ENCODE peak calls at places on chromosomes 11 and 22, in five cellular contexts. M, Z, X, P and I are unnamed samples.

GRCh38 chr11:47268448-47269001 is 1.4 kb upstream of the MADD start:
- DNase-seq in M (no peak), Z (no peak), X (no peak), P (no peak), I (no peak)

GRCh38 chr11:67640021-67640757 is 626 bp upstream of the TBX10 start:
- DNase-seq in M (no peak), Z (peak), X (peak), P (peak), I (peak)

GRCh38 chr11:108616549-108616948 is 23.0 kb upstream of the EXPH5 start:
- DNase-seq in M (peak), Z (peak), X (no peak), P (no peak), I (no peak)

GRCh38 chr11:65107751-65108468 is 3.8 kb upstream of the TM7SF2 start:
- DNase-seq in M (no peak), Z (no peak), X (no peak), P (no peak), I (no peak)

GRCh38 chr11:3022300-3022967 is 30.3 kb upstream of the NAP1L4 start:
- DNase-seq in M (peak), Z (peak), X (peak), P (no peak), I (no peak)

GRCh38 chr11:127017482-127017881 is 16.9 kb upstream of the KIRREL3 start:
- DNase-seq in M (peak), Z (peak), X (no peak), P (no peak), I (no peak)

GRCh38 chr11:30889116-30889765 is 303.1 kb upstream of the MPPED2 start:
- DNase-seq in M (peak), Z (peak), X (no peak), P (no peak), I (no peak)

GRCh38 chr11:93116641-93117577 is 80.9 kb downstream of the SLC36A4 start:
- DNase-seq in M (peak), Z (peak), X (no peak), P (no peak), I (no peak)

GRCh38 chr11:111373590-111373989 is 5.5 kb downstream of the POU2AF1 start:
- DNase-seq in M (no peak), Z (no peak), X (no peak), P (no peak), I (no peak)

GRCh38 chr11:127789887-127790286 is 789.3 kb upstream of the KIRREL3 start:
- DNase-seq in M (no peak), Z (peak), X (no peak), P (no peak), I (no peak)

GRCh38 chr22:32206774-32207758 is 2.2 kb upstream of the RFPL2 start:
- DNase-seq in M (no peak), Z (peak), X (peak), P (no peak), I (no peak)

GRCh38 chr11:93662177-93662575 is 694 bp downstream of the CEP295 start:
- DNase-seq in M (no peak), Z (no peak), X (no peak), P (no peak), I (no peak)

GRCh38 chr11:131671764-131672163 is 301.3 kb downstream of the NTM start:
- DNase-seq in M (no peak), Z (no peak), X (no peak), P (no peak), I (no peak)

GRCh38 chr11:125167954-125168821 is 3.6 kb downstream of the PKNOX2 start:
- DNase-seq in M (peak), Z (peak), X (no peak), P (no peak), I (no peak)

GRCh38 chr11:12380565-12381325 is 3.4 kb downstream of the PARVA start:
- DNase-seq in M (no peak), Z (no peak), X (no peak), P (no peak), I (no peak)

GRCh38 chr11:2812371-2812991 is 73.1 kb downstream of the CDKN1C start:
- DNase-seq in M (no peak), Z (no peak), X (peak), P (no peak), I (no peak)

GRCh38 chr22:32043391-32043790 is 330 bp downstream of the SLC5A1 start:
- DNase-seq in M (no peak), Z (no peak), X (no peak), P (no peak), I (no peak)

GRCh38 chr11:92888701-92889100 is 80.8 kb upstream of the MTNR1B start:
- DNase-seq in M (no peak), Z (no peak), X (no peak), P (no peak), I (no peak)

GRCh38 chr11:118522571-118523072 is 4.7 kb upstream of the TTC36 start:
- DNase-seq in M (peak), Z (peak), X (no peak), P (no peak), I (no peak)

GRCh38 chr11:9922806-9923205 is 258.9 kb downstream of the SWAP70 start:
- DNase-seq in M (peak), Z (peak), X (no peak), P (no peak), I (no peak)

GRCh38 chr22:30968015-30968923 is at the start of gene MORC2:
- DNase-seq in M (peak), Z (peak), X (no peak), P (no peak), I (no peak)

GRCh38 chr11:16226245-16226644 is 130.1 kb downstream of the SOX6 start:
- DNase-seq in M (peak), Z (peak), X (no peak), P (no peak), I (no peak)

GRCh38 chr11:61718613-61719302 is 33.7 kb upstream of the MYRF start:
- DNase-seq in M (peak), Z (peak), X (no peak), P (no peak), I (no peak)

GRCh38 chr11:19374189-19374588 is 133.4 kb upstream of the E2F8 start:
- DNase-seq in M (peak), Z (peak), X (no peak), P (no peak), I (no peak)

GRCh38 chr11:61969838-61970452 is 2.5 kb upstream of the FTH1 start:
- DNase-seq in M (peak), Z (peak), X (no peak), P (no peak), I (no peak)

GRCh38 chr11:115334932-115335788 is 169.1 kb downstream of the CADM1 start:
- DNase-seq in M (peak), Z (peak), X (no peak), P (no peak), I (no peak)

GRCh38 chr11:27331984-27332383 is 31.0 kb downstream of the CCDC34 start:
- DNase-seq in M (peak), Z (peak), X (no peak), P (no peak), I (no peak)

GRCh38 chr11:58498464-58498863 is 9.4 kb downstream of the OR5B21 start:
- DNase-seq in M (no peak), Z (peak), X (peak), P (no peak), I (no peak)

GRCh38 chr22:20802922-20803553 is 29.1 kb downstream of the SERPIND1 start:
- DNase-seq in M (no peak), Z (no peak), X (no peak), P (no peak), I (no peak)

GRCh38 chr22:27919943-27920755 is 1.1 kb upstream of the PITPNB start:
- DNase-seq in M (peak), Z (peak), X (no peak), P (no peak), I (no peak)
- TF ChIP-seq CTCF in M (no peak), Z (no peak), X (no peak), P (no peak), I (peak)

DNA sequence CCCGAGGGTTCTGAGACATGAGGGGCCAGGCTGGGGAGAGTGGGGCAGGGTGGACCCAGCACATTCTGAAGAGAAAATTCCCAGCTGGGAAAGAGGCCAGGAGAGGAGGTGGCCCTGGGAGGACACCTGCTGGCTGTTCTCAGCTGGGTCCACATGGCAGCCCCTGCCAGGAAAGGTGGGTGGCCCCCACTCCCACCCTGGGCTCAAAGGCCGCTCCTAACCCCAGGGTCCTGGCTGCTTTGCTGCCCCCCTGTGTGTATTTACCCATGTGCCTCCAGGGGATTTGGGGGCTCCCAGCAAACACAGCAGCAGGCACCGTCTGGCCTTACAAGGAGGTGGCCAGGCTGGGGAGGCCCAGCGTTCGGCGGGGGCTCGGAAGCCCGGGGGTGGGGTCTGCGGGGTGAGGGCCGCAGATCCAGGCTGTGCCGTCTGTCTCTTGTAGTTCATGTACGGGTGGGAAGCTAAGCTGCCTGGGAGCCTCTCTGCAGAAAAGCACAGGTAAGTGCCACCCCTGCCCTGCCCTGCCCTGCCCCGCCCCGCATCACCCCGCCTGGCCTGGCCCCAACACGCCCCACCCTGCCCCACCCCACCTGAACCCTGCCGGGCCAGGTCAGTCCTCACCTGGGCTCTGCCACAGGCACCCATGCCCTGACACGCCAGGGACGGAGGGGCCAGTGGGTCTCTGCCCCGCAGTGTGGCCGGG is 10.6 kb downstream of the MUC5B start:
- DNase-seq in M (no peak), Z (no peak), X (peak), P (no peak), I (no peak)
- TF ChIP-seq CTCF in M (no peak), Z (no peak), X (no peak), P (no peak), I (no peak)

GRCh38 chr11:1226981-1227550 is 4.2 kb downstream of the MUC5B start:
- DNase-seq in M (no peak), Z (no peak), X (peak), P (no peak), I (no peak)
- TF ChIP-seq CTCF in M (peak), Z (no peak), X (no peak), P (no peak), I (peak)

DNA sequence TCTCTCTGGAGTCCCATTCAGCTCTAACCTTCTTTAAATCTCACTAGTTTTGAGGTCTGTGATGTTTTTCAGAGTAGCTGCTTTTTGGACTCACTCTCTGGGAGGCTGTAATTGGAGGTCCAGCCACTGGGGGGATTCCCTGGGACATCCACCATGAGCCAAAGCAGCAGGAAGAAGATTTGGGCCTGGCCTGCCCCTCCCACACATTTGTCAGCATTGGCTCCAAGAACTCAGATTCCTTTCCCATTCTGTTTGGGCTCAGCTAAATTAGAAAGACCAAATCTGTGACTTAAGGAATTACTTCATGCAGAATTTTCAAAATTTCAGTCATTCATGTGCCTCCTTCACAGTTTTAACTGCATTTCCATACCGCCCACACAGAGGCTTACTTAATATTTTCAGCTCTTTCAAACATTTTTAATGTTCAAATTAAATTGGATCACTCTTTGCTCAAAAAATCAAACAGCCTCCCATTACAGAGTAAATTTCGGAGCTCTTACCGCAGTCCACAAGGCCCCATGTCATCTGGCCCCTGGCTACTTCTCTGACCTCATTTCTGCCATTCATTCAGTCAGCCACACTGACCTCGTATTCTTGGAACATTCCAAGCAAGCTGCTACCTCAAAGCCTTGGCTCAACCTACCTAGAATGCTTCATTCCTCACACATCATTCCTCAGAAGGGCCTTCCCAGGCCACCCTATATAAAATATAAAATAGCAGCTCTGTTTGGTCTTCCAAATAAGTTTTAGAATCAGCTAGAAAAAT is 54.5 kb upstream of the RRAS2 start:
- DNase-seq in M (peak), Z (peak), X (no peak), P (no peak), I (no peak)
- TF ChIP-seq CTCF in M (peak), Z (peak), X (no peak), P (no peak), I (peak)

GRCh38 chr11:70415176-70415575 is 16.8 kb downstream of the CTTN start:
- DNase-seq in M (peak), Z (peak), X (peak), P (no peak), I (no peak)

GRCh38 chr11:70418130-70418529 is 19.8 kb downstream of the CTTN start:
- DNase-seq in M (no peak), Z (no peak), X (peak), P (no peak), I (no peak)

GRCh38 chr11:70414341-70415100 is 16.2 kb downstream of the CTTN start:
- DNase-seq in M (no peak), Z (no peak), X (no peak), P (no peak), I (no peak)

GRCh38 chr11:70416881-70417280 is 18.6 kb downstream of the CTTN start:
- DNase-seq in M (no peak), Z (no peak), X (no peak), P (no peak), I (no peak)

GRCh38 chr11:70415642-70416395 is 17.5 kb downstream of the CTTN start:
- DNase-seq in M (peak), Z (peak), X (no peak), P (no peak), I (no peak)
- TF ChIP-seq CTCF in M (no peak), Z (no peak), X (no peak), P (no peak), I (no peak)

DNA sequence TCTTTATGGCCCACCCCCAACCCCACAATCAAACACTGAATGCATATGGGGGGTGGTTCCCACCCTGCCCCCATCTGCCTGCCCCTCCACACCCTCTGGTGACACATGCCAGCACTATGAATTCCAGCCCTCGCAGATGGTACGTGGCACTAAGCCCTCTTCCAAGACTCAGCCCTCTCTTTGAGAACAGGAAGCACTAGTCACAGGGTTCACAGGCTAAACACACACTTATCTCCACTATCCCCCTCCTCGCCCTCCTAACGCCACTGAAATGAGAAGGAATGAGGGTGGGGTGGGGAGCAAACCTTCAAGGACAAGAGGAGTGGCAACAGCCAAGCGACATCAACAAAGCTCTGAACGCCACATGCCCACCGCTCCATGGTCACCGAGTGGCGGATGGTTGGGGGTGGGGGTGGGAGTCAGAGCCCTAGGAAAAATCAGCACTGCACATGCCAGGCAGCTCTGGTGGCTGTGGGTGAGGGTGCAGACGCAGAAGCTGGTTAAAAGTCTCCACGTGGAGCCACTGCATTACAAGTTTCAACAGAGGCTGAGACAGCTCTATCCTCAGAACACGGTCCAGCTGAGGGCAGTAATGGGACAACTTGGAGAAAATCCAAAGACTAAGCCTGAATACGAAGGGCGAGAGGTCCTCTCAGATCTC is 33.6 kb downstream of the TMEM184B start:
- DNase-seq in M (peak), Z (peak), X (no peak), P (peak), I (no peak)
- TF ChIP-seq CTCF in M (no peak), Z (peak), X (no peak), P (no peak), I (peak)